ENCODE peak calls at places on chromosomes 16 and 17, in five cellular contexts. R is lower lobe of right lung; S is EL; X is HT1080; U is stimulated activated CD8-positive, alpha-beta memory T cell treated with anti-CD3 and anti-CD28 coated beads, Interleukin-4, amount 100 ng/mL, for 48 hours. N is an unnamed sample.

GRCh38 chr17:45771473-45771959 is 12.6 kb upstream of the CRHR1 start:
- DNase-seq in R (no peak), S (no peak), X (no peak), U (no peak), N (no peak)

GRCh38 chr17:79023886-79024771 is at the start of gene C1QTNF1:
- DNase-seq in R (peak; percentile 69), S (peak; percentile 50), X (no peak), U (peak; percentile 50), N (peak; percentile 72)

GRCh38 chr17:48240562-48241130 is 133.1 kb downstream of the SNX11 start:
- DNase-seq in R (no peak), S (peak; percentile 87), X (peak; percentile 76), U (no peak), N (no peak)

GRCh38 chr17:8803531-8804416 is 4.6 kb upstream of the MFSD6L start:
- DNase-seq in R (no peak), S (no peak), X (peak; percentile 9), U (no peak), N (no peak)

GRCh38 chr17:27293898-27294688 is at the start of gene WSB1:
- DNase-seq in R (peak; percentile 95), S (peak; percentile 90), X (peak; percentile 90), U (peak; percentile 94), N (peak; percentile 95)

GRCh38 chr16:57694556-57695377 is at the start of gene DRC7:
- DNase-seq in R (no peak), S (peak; percentile 34), X (peak; percentile 44), U (peak; percentile 42), N (no peak)

GRCh38 chr16:76970745-76971099 is 220.3 kb upstream of the MON1B start:
- DNase-seq in R (no peak), S (no peak), X (no peak), U (no peak), N (no peak)

GRCh38 chr16:74774223-74775139 is at the start of gene FA2H:
- DNase-seq in R (peak; percentile 90), S (peak; percentile 64), X (peak; percentile 35), U (peak; percentile 76), N (peak; percentile 25)

GRCh38 chr16:11392041-11392581 is 46.9 kb downstream of the RMI2 start:
- DNase-seq in R (peak; percentile 39), S (no peak), X (no peak), U (no peak), N (no peak)

GRCh38 chr16:84005391-84005790 is 37.2 kb downstream of the SLC38A8 start:
- DNase-seq in R (no peak), S (no peak), X (no peak), U (no peak), N (no peak)

GRCh38 chr16:56729351-56729735 is 586 bp upstream of the NUP93 start:
- DNase-seq in R (no peak), S (no peak), X (no peak), U (no peak), N (no peak)

GRCh38 chr17:29590261-29590978 is 972 bp upstream of the GIT1 start:
- DNase-seq in R (peak; percentile 45), S (peak; percentile 75), X (peak; percentile 66), U (peak; percentile 54), N (peak; percentile 15)

GRCh38 chr16:86952769-86953168 is 364.4 kb downstream of the C16orf95 start:
- DNase-seq in R (no peak), S (peak; percentile 72), X (peak; percentile 76), U (no peak), N (no peak)

GRCh38 chr17:3692346-3692745 is 3.6 kb downstream of the P2RX5 start:
- DNase-seq in R (no peak), S (no peak), X (no peak), U (no peak), N (no peak)

GRCh38 chr17:44083250-44083849 is 12.8 kb downstream of the G6PC3 start:
- DNase-seq in R (no peak), S (no peak), X (peak; percentile 34), U (no peak), N (no peak)

GRCh38 chr16:62289230-62289629 is 253.0 kb upstream of the CDH8 start:
- DNase-seq in R (no peak), S (no peak), X (no peak), U (no peak), N (no peak)

GRCh38 chr17:75476274-75476673 is 19.8 kb downstream of the TMEM94 start:
- DNase-seq in R (no peak), S (no peak), X (no peak), U (no peak), N (no peak)

GRCh38 chr17:35432176-35433074 is at the start of gene SLFN12:
- DNase-seq in R (peak; percentile 62), S (peak; percentile 97), X (peak; percentile 95), U (peak; percentile 47), N (peak; percentile 79)

GRCh38 chr17:79812969-79813825 is 16.3 kb upstream of the CBX8 start:
- DNase-seq in R (no peak), S (no peak), X (no peak), U (no peak), N (no peak)

GRCh38 chr16:13559624-13560023 is 360.3 kb upstream of the ERCC4 start:
- DNase-seq in R (no peak), S (no peak), X (no peak), U (no peak), N (no peak)

GRCh38 chr16:81185416-81185815 is 53.1 kb upstream of the BCO1 start:
- DNase-seq in R (no peak), S (no peak), X (no peak), U (no peak), N (no peak)

GRCh38 chr17:64780096-64781012 is 118.2 kb upstream of the SMURF2 start:
- DNase-seq in R (peak; percentile 89), S (peak; percentile 47), X (no peak), U (peak; percentile 83), N (peak; percentile 44)

GRCh38 chr17:79417589-79417988 is 193.3 kb downstream of the RBFOX3 start:
- DNase-seq in R (no peak), S (no peak), X (no peak), U (no peak), N (no peak)

GRCh38 chr16:53089434-53090270 is 34.9 kb downstream of the CHD9 start:
- DNase-seq in R (no peak), S (no peak), X (peak; percentile 10), U (no peak), N (no peak)

GRCh38 chr17:17229416-17230098 is 7.4 kb downstream of the FLCN start:
- DNase-seq in R (no peak), S (no peak), X (no peak), U (no peak), N (no peak)

GRCh38 chr16:27169511-27170071 is 33.7 kb upstream of the KDM8 start:
- DNase-seq in R (no peak), S (peak; percentile 61), X (peak; percentile 96), U (peak; percentile 81), N (no peak)

GRCh38 chr17:48506246-48506645 is 24.6 kb downstream of the HOXB1 start:
- DNase-seq in R (no peak), S (no peak), X (no peak), U (no peak), N (no peak)

GRCh38 chr17:30236297-30236624 is 764 bp upstream of the SLC6A4 start:
- DNase-seq in R (no peak), S (no peak), X (no peak), U (no peak), N (no peak)

GRCh38 chr17:43983515-43984411 is 20.7 kb upstream of the NAGS start:
- DNase-seq in R (peak; percentile 67), S (peak; percentile 27), X (no peak), U (peak; percentile 29), N (peak; percentile 26)

GRCh38 chr17:81453712-81454111 is 58.5 kb downstream of the BAHCC1 start:
- DNase-seq in R (no peak), S (no peak), X (no peak), U (peak; percentile 30), N (no peak)

GRCh38 chr17:82820278-82821251 is 19.3 kb downstream of the ZNF750 start:
- DNase-seq in R (peak; percentile 4), S (no peak), X (no peak), U (no peak), N (no peak)

GRCh38 chr16:83744521-83744981 is 63.2 kb upstream of the HSBP1 start:
- DNase-seq in R (peak; percentile 58), S (peak; percentile 77), X (peak; percentile 24), U (no peak), N (peak; percentile 20)

GRCh38 chr17:78748730-78749317 is 33.2 kb downstream of the CYTH1 start:
- DNase-seq in R (peak; percentile 85), S (peak; percentile 25), X (peak; percentile 82), U (peak; percentile 81), N (peak; percentile 48)

GRCh38 chr17:41707803-41708669 is 4.1 kb upstream of the GAST start:
- DNase-seq in R (no peak), S (no peak), X (no peak), U (no peak), N (no peak)

N was measured in heart right ventricle.